ENCODE peak calls at places on chromosomes 16 and 17, in ten cellular contexts. F is pancreas; S is sigmoid colon; E is A549; I is ascending aorta; C is transverse colon; A is colonic mucosa; G is CD4-positive, alpha-beta memory T cell; D is neural progenitor cell; T is uterus. J is an unnamed sample.
A peak's percentile ranks its signal among the peaks of the same experiment; 100 is the strongest.

GRCh38 chr17:41559548-41559947 is 12.3 kb downstream of the KRT9 start:
- DNase-seq in S (no peak), C (no peak), A (no peak), I (no peak), E (no peak), G (no peak), D (no peak), T (no peak), F (no peak), J (no peak)

GRCh38 chr16:67555795-67556212 is 6.5 kb upstream of the CTCF start:
- DNase-seq in E (no peak), G (peak; percentile 39), A (no peak), S (no peak), I (no peak), T (no peak), D (no peak), F (no peak), C (no peak), J (no peak)

GRCh38 chr16:15856901-15857778 is at the start of gene MYH11:
- DNase-seq in C (peak; percentile 31), T (peak; percentile 81), G (no peak), E (no peak), F (peak; percentile 38), S (peak; percentile 91), D (peak; percentile 71), A (no peak), I (peak; percentile 72), J (no peak)

GRCh38 chr16:2835638-2836493 is 5.8 kb downstream of the ZG16B start:
- DNase-seq in I (no peak), C (peak; percentile 63), S (no peak), F (peak; percentile 32), T (no peak), G (no peak), A (peak; percentile 70), D (no peak), E (peak; percentile 93), J (no peak)

GRCh38 chr17:50682938-50683337 is 24.8 kb downstream of the ANKRD40 start:
- DNase-seq in I (no peak), T (no peak), F (no peak), E (no peak), G (no peak), S (no peak), A (no peak), D (no peak), C (no peak), J (no peak)

GRCh38 chr16:81630632-81631026 is 148.5 kb upstream of the PLCG2 start:
- DNase-seq in S (no peak), G (no peak), C (no peak), F (no peak), I (no peak), T (no peak), E (no peak), A (no peak), D (peak; percentile 93), J (no peak)

GRCh38 chr16:75502916-75503605 is 7.8 kb upstream of the CHST6 start:
- DNase-seq in F (no peak), E (no peak), T (no peak), D (no peak), G (no peak), A (no peak), I (no peak), S (no peak), C (no peak), J (no peak)

GRCh38 chr17:49315974-49316570 is 46.0 kb downstream of the ZNF652 start:
- DNase-seq in I (no peak), F (no peak), S (no peak), T (no peak), E (no peak), G (no peak), D (no peak), C (no peak), A (no peak), J (no peak)

GRCh38 chr16:46632778-46633733 is 11.9 kb upstream of the SHCBP1 start:
- DNase-seq in E (no peak), D (peak; percentile 76), F (peak; percentile 61), S (no peak), C (no peak), G (no peak), T (no peak), I (no peak), A (no peak), J (no peak)

GRCh38 chr16:84481051-84481735 is 23.3 kb downstream of the MEAK7 start:
- DNase-seq in E (no peak), A (peak; percentile 15), F (no peak), C (no peak), T (no peak), D (no peak), S (no peak), I (no peak), G (no peak), J (peak; percentile 47)

GRCh38 chr16:89246903-89247733 is 29.6 kb downstream of the ZNF778 start:
- DNase-seq in F (peak; percentile 97), A (peak; percentile 95), G (peak; percentile 88), S (peak; percentile 95), T (peak; percentile 86), C (peak; percentile 93), I (peak; percentile 90), D (peak; percentile 95), E (peak; percentile 82), J (peak; percentile 84)
- H3K27ac ChIP-seq in F (no peak overlapping the region), A (no peak overlapping the region), G (no peak overlapping the region), S (peak overlapping the region; percentile 34), T (peak overlapping the region; percentile 45), C (peak overlapping the region; percentile 17), I (no peak overlapping the region), D (no peak overlapping the region), E (peak overlapping the region; percentile 84), J (no peak overlapping the region)

GRCh38 chr17:83084214-83084613 is 4.8 kb downstream of the METRNL start:
- DNase-seq in D (no peak), T (no peak), G (no peak), I (no peak), A (peak; percentile 61), E (no peak), F (no peak), S (no peak), C (no peak), J (no peak)
- H3K4me1 ChIP-seq in D (no peaks in the 10 kb centered on the region), T (peaks cover 10% of the 10 kb centered on the region), G (peaks cover 29% of the 10 kb centered on the region), I (peaks cover 33% of the 10 kb centered on the region), A (peaks cover 35% of the 10 kb centered on the region), E (peaks cover 24% of the 10 kb centered on the region), F (peaks cover 12% of the 10 kb centered on the region), S (no peaks in the 10 kb centered on the region), C (peaks cover 56% of the 10 kb centered on the region), J (no peaks in the 10 kb centered on the region)

GRCh38 chr17:35345445-35345925 is 27.9 kb downstream of the SLFN11 start:
- DNase-seq in C (no peak), I (no peak), A (no peak), F (no peak), D (peak; percentile 26), E (no peak), G (no peak), S (no peak), T (no peak), J (no peak)
- H3K27ac ChIP-seq in C (peak overlapping the region; percentile 60), I (peak overlapping the region; percentile 55), A (peak overlapping the region; percentile 53), F (no peak overlapping the region), D (no peak overlapping the region), E (no peak overlapping the region), G (no peak overlapping the region), S (peak overlapping the region; percentile 46), T (peak overlapping the region; percentile 66), J (peak overlapping the region; percentile 79)

GRCh38 chr17:40345161-40346034 is 19.1 kb downstream of the GJD3 start:
- DNase-seq in G (peak; percentile 29), C (peak; percentile 91), S (peak; percentile 85), F (peak; percentile 90), T (peak; percentile 74), A (peak; percentile 94), D (peak; percentile 90), E (peak; percentile 85), I (peak; percentile 85), J (peak; percentile 76)
- H3K4me1 ChIP-seq in G (peaks cover 73% of the 10 kb centered on the region), C (peaks cover 68% of the 10 kb centered on the region), S (no peaks in the 10 kb centered on the region), F (peaks cover 22% of the 10 kb centered on the region), T (peaks cover 64% of the 10 kb centered on the region), A (peaks cover 36% of the 10 kb centered on the region), D (peaks cover 75% of the 10 kb centered on the region), E (peaks cover 89% of the 10 kb centered on the region), I (peaks cover 34% of the 10 kb centered on the region), J (peaks cover 87% of the 10 kb centered on the region)

GRCh38 chr16:52095466-52095865 is 451.5 kb downstream of the TOX3 start:
- DNase-seq in F (no peak), I (no peak), S (no peak), A (no peak), C (no peak), D (no peak), E (no peak), T (no peak), G (no peak), J (no peak)
- H3K27ac ChIP-seq in F (no peak overlapping the region), I (no peak overlapping the region), S (no peak overlapping the region), A (no peak overlapping the region), C (no peak overlapping the region), D (no peak overlapping the region), E (no peak overlapping the region), T (no peak overlapping the region), G (no peak overlapping the region), J (no peak overlapping the region)

DNA sequence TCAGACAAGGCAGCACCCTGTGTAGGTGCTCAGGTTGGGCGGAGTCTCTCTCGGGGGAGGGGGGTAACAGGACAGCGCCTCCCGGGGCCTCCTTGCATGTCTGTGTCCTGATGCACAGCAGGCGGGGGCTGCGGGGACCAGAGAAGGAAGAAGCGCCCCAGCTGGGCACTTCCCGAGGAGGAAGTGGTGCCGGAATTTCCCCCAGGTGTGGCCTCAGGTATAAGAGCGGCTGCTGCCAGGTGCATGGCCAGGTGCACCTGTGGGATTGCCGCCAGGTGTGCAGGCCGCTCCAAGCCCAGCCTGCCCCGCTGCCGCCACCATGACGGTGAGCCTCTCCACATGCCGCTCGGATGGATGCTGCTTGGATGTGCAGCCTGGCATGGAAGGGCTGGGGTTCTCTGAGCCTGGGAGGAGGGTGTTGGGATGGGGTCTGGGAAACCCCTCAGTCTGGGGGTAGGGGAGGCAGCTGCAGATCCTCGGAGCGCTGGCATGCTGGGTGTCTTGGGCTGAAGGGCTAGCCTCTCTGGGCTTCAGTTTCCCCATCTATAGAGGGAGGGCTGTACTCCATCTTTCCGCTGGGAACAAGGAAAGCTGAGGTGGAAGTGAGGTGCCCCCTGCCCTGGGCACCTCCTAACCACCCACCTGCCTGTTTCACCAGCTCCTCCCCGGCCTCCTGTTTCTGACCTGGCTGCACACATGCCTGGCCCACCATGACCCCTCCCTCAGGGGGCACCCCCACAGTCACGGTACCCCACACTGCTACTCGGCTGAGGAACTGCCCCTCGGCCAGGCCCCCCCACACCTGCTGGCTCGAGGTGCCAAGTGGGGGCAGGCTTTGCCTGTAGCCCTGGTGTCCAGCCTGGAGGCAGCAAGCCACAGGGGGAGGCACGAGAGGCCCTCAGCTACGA is at the start of gene IL17C:
- DNase-seq in T (no peak), E (no peak), I (no peak), A (peak; percentile 79), G (peak; percentile 44), F (peak; percentile 94), D (no peak), C (peak; percentile 80), S (no peak), J (no peak)
- H3K4me1 ChIP-seq in T (peaks cover 3% of the 10 kb centered on the region), E (no peaks in the 10 kb centered on the region), I (peaks cover 4% of the 10 kb centered on the region), A (peaks cover 15% of the 10 kb centered on the region), G (peaks cover 56% of the 10 kb centered on the region), F (no peaks in the 10 kb centered on the region), D (peaks cover 4% of the 10 kb centered on the region), C (peaks cover 35% of the 10 kb centered on the region), S (no peaks in the 10 kb centered on the region), J (no peaks in the 10 kb centered on the region)